ENCODE peak calls at places on chromosomes 16 and 17, in nine cellular contexts. U is CD8-positive, alpha-beta T cell; B is activated gamma-delta T cell treated with Interleukin-2 at 50 U/mL for 16 hours; X is cardiac muscle cell; O is Karpas-422; I is activated naive CD4-positive, alpha-beta T cell; K is T-cell; D is AG09309; M is coronary artery. W is an unnamed sample.
A peak's percentile ranks its signal among the peaks of the same experiment; 100 is the strongest.

GRCh38 chr16:11285842-11286241 is 4.7 kb upstream of the PRM1 start:
- DNase-seq in U (no peak), B (no peak), X (no peak), O (no peak), I (no peak), K (no peak), D (no peak), M (no peak), W (no peak)

GRCh38 chr17:19022128-19022527 is 17.6 kb upstream of the FAM83G start:
- DNase-seq in U (no peak), B (no peak), X (no peak), O (no peak), I (no peak), K (no peak), D (no peak), M (no peak), W (no peak)

GRCh38 chr17:58968662-58969061 is 138.0 kb downstream of the TRIM37 start:
- DNase-seq in U (no peak), B (no peak), X (peak; percentile 3), O (peak; percentile 16), I (no peak), K (no peak), D (no peak), M (no peak), W (no peak)

GRCh38 chr17:29195465-29196081 is 15.4 kb upstream of the MYO18A start:
- DNase-seq in U (no peak), B (no peak), X (no peak), O (peak; percentile 85), I (no peak), K (no peak), D (no peak), M (no peak), W (no peak)

GRCh38 chr17:57021226-57021940 is 43.5 kb downstream of the SCPEP1 start:
- DNase-seq in U (no peak), B (no peak), X (no peak), O (no peak), I (no peak), K (no peak), D (no peak), M (peak; percentile 65), W (no peak)

GRCh38 chr16:68496689-68497088 is 42.4 kb upstream of the ZFP90 start:
- DNase-seq in U (no peak), B (no peak), X (no peak), O (no peak), I (no peak), K (no peak), D (no peak), M (no peak), W (no peak)

GRCh38 chr17:46951681-46952080 is 27.4 kb downstream of the RPRML start:
- DNase-seq in U (no peak), B (no peak), X (no peak), O (no peak), I (no peak), K (no peak), D (no peak), M (no peak), W (no peak)

GRCh38 chr16:56348168-56349085 is 76.9 kb downstream of the AMFR start:
- DNase-seq in U (no peak), B (no peak), X (no peak), O (no peak), I (no peak), K (no peak), D (no peak), M (no peak), W (no peak)

GRCh38 chr17:58325289-58325726 is 3.3 kb downstream of the TSPOAP1 start:
- DNase-seq in U (no peak), B (no peak), X (no peak), O (peak; percentile 75), I (no peak), K (no peak), D (no peak), M (no peak), W (peak; percentile 74)

GRCh38 chr16:47018223-47018891 is 44.9 kb upstream of the DNAJA2 start:
- DNase-seq in U (no peak), B (peak; percentile 6), X (peak; percentile 18), O (peak; percentile 89), I (no peak), K (no peak), D (no peak), M (no peak), W (peak; percentile 69)

GRCh38 chr17:64505320-64506200 is 529 bp downstream of the DDX5 start:
- DNase-seq in U (peak; percentile 93), B (peak; percentile 85), X (peak; percentile 92), O (peak; percentile 94), I (peak; percentile 63), K (peak; percentile 76), D (peak; percentile 55), M (peak; percentile 95), W (peak; percentile 86)

GRCh38 chr17:45320931-45321461 is 4.2 kb upstream of the MAP3K14 start:
- DNase-seq in U (no peak), B (no peak), X (peak; percentile 85), O (no peak), I (no peak), K (no peak), D (peak; percentile 98), M (no peak), W (no peak)

GRCh38 chr17:75983501-75984181 is 4.6 kb downstream of the TEN1 start:
- DNase-seq in U (no peak), B (no peak), X (peak; percentile 55), O (peak; percentile 78), I (no peak), K (no peak), D (no peak), M (no peak), W (no peak)

GRCh38 chr16:15033309-15033707 is 22.6 kb downstream of the NTAN1 start:
- DNase-seq in U (no peak), B (no peak), X (no peak), O (no peak), I (no peak), K (no peak), D (no peak), M (no peak), W (no peak)

GRCh38 chr16:14321542-14321941 is 250.4 kb downstream of the MRTFB start:
- DNase-seq in U (no peak), B (no peak), X (no peak), O (no peak), I (no peak), K (no peak), D (no peak), M (no peak), W (no peak)